ENCODE peak calls at places on chromosomes 5 and 9, in seven cellular contexts. E is fibroblast of lung, O is esophagus squamous epithelium, Y is tibial artery, N is PC-3, F is hepatocyte, R is dorsolateral prefrontal cortex. Z is an unnamed sample.

GRCh38 chr9:35515766-35516165 is 25.9 kb downstream of the RUSC2 start:
- DNase-seq in E (no peak), O (no peak), Y (no peak), N (no peak), F (no peak), R (no peak), Z (no peak)

GRCh38 chr5:168891175-168891812 is 312.1 kb upstream of the PANK3 start:
- DNase-seq in E (no peak), O (no peak), Y (no peak), N (no peak), F (no peak), R (no peak), Z (no peak)

GRCh38 chr5:115190388-115190787 is 20.7 kb upstream of the TRIM36 start:
- DNase-seq in E (no peak), O (no peak), Y (no peak), N (no peak), F (no peak), R (no peak), Z (no peak)

GRCh38 chr5:154087260-154087659 is 48.5 kb downstream of the MFAP3 start:
- DNase-seq in E (no peak), O (no peak), Y (no peak), N (no peak), F (no peak), R (no peak), Z (no peak)

GRCh38 chr5:19734706-19735240 is 253.2 kb downstream of the CDH18 start:
- DNase-seq in E (no peak), O (no peak), Y (no peak), N (peak), F (peak), R (no peak), Z (no peak)

GRCh38 chr9:89440548-89440947 is 57.4 kb downstream of the SEMA4D start:
- DNase-seq in E (no peak), O (no peak), Y (peak), N (no peak), F (no peak), R (no peak), Z (peak)

GRCh38 chr5:67003906-67004729 is 192.5 kb downstream of the CD180 start:
- DNase-seq in E (peak), O (peak), Y (peak), N (peak), F (peak), R (peak), Z (peak)

GRCh38 chr9:68827833-68828744 is 123.0 kb downstream of the PIP5K1B start:
- DNase-seq in E (no peak), O (no peak), Y (no peak), N (no peak), F (no peak), R (no peak), Z (no peak)

GRCh38 chr5:115544371-115545064 is at the start of gene FEM1C:
- DNase-seq in E (peak), O (peak), Y (peak), N (peak), F (peak), R (peak), Z (peak)

GRCh38 chr5:93055971-93056370 is 525.0 kb downstream of the NR2F1-AS1 start:
- DNase-seq in E (no peak), O (no peak), Y (no peak), N (peak), F (no peak), R (no peak), Z (no peak)

GRCh38 chr9:126474201-126474765 is 139.4 kb upstream of the LMX1B start:
- DNase-seq in E (peak), O (no peak), Y (no peak), N (no peak), F (no peak), R (no peak), Z (no peak)

GRCh38 chr5:132655821-132656773 is 1.9 kb upstream of the IL13 start:
- DNase-seq in E (peak), O (no peak), Y (no peak), N (no peak), F (peak), R (no peak), Z (peak)

GRCh38 chr9:127128341-127129072 is 6.1 kb upstream of the ANGPTL2 start:
- DNase-seq in E (peak), O (no peak), Y (peak), N (peak), F (no peak), R (no peak), Z (peak)

GRCh38 chr5:99191181-99191775 is 262.5 kb upstream of the CHD1 start:
- DNase-seq in E (no peak), O (no peak), Y (no peak), N (peak), F (no peak), R (no peak), Z (no peak)

GRCh38 chr9:130668694-130669093 is 4.3 kb downstream of the PRDM12 start:
- DNase-seq in E (no peak), O (no peak), Y (no peak), N (no peak), F (no peak), R (no peak), Z (no peak)

GRCh38 chr9:130668196-130668595 is 3.8 kb downstream of the PRDM12 start:
- DNase-seq in E (no peak), O (no peak), Y (no peak), N (no peak), F (no peak), R (no peak), Z (no peak)

GRCh38 chr9:130672466-130672865 is 8.1 kb downstream of the PRDM12 start:
- DNase-seq in E (no peak), O (no peak), Y (no peak), N (no peak), F (no peak), R (no peak), Z (no peak)

GRCh38 chr9:130670644-130671043 is 6.2 kb downstream of the PRDM12 start:
- DNase-seq in E (no peak), O (no peak), Y (no peak), N (no peak), F (no peak), R (no peak), Z (no peak)

DNA sequence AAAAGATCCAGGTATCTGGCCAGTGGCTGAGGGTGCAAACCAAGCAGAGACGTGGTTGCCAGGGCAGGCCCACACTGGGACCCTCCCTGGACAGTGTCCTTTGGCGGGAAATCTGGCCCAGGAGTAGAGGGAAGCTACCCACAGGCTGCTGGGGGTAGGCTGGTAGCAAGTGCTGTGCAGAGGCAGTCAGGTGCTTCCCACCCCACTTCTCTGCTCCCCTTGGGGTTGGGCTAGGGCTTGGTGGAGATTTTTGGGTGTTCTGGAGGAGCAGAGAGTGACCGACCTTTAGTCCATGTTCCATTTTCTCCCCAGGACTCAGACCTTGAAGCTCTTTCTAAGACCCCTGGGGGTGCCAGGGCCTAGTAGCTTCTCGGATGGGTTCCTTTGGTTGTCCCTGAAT is 5.6 kb downstream of the PRDM12 start:
- DNase-seq in E (no peak), O (no peak), Y (no peak), N (no peak), F (no peak), R (no peak), Z (no peak)
- H3K27ac ChIP-seq in E (no peak), O (no peak), Y (no peak), N (no peak), F (no peak), R (no peak), Z (no peak)

DNA sequence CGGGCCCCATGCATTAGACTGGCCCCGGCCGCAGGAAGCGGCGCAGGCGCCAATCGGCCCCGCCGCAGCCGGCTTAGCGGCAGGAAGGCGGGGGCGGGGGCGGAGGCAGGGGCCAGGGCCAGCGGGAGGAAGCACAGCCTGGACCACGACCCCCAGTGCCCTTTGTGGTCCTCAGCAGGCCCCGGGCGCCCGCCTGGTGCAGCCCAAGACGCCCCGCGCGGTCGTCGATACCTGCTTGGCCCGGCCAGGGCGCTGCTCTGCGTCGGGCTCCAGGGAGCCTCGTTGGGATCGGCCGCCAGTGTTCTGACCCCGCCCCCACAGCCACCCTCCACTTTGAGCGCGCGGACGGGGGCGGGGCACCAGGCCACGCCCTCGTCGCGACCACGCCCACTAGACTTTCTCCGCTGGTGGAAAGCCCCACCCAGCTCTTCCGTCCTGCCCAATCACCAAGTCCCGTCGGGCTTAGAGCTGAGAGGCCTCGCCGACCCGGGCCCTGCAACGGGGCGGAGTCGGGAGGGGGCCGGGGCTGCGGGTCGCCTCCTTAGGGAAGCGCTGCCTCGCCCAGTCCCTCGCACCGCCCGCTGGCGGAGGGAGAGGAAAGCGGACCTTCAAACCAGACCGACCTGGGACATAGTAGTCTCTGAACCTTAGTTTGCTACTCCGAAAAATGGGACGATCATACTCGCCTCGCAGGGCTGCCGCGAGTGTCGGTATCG is at the start of gene PDLIM7:
- DNase-seq in E (peak), O (peak), Y (peak), N (peak), F (peak), R (peak), Z (peak)
- TF ChIP-seq CTCF in E (no peak), O (no peak), Y (peak), N (peak), F (peak), R (no peak), Z (peak)

GRCh38 chr9:134886413-134886913 is 5.9 kb downstream of the FCN2 start:
- DNase-seq in E (no peak), O (no peak), Y (no peak), N (no peak), F (no peak), R (no peak), Z (no peak)

GRCh38 chr9:134887686-134888602 is 7.3 kb downstream of the FCN2 start:
- DNase-seq in E (no peak), O (no peak), Y (peak), N (no peak), F (no peak), R (no peak), Z (no peak)

GRCh38 chr9:134887219-134887618 is 6.6 kb downstream of the FCN2 start:
- DNase-seq in E (no peak), O (no peak), Y (no peak), N (no peak), F (no peak), R (no peak), Z (no peak)

GRCh38 chr9:134884492-134884891 is 3.9 kb downstream of the FCN2 start:
- DNase-seq in E (no peak), O (no peak), Y (peak), N (no peak), F (no peak), R (no peak), Z (no peak)

GRCh38 chr9:134885647-134886412 is 5.2 kb downstream of the FCN2 start:
- DNase-seq in E (no peak), O (no peak), Y (no peak), N (no peak), F (no peak), R (no peak), Z (no peak)
- H3K4me3 ChIP-seq in E (no peak), O (no peak), Y (no peak), N (no peak), F (no peak), R (no peak), Z (no peak)

DNA sequence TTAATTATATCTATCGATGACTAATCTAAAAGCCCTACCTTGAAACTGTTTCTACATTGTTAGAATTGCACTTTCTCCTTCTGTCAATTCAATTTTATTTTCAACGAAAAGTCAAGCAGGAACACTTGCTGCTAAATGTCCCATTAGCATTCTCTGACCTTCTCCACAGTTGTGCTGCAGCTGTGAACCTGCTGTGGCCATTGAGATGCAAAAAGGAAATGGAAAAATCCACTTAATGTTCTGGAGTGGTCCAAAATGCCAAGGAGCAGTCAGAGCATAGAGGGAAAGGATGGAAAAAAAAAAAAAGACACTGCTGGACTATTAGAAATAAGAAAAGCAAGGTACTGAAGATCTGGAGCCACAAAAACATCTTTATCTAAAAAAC is 78.6 kb downstream of the OR2K2 start:
- DNase-seq in E (no peak), O (no peak), Y (no peak), N (no peak), F (no peak), R (no peak), Z (no peak)
- H3K27ac ChIP-seq in E (no peak), O (no peak), Y (no peak), N (no peak), F (no peak), R (no peak), Z (no peak)

DNA sequence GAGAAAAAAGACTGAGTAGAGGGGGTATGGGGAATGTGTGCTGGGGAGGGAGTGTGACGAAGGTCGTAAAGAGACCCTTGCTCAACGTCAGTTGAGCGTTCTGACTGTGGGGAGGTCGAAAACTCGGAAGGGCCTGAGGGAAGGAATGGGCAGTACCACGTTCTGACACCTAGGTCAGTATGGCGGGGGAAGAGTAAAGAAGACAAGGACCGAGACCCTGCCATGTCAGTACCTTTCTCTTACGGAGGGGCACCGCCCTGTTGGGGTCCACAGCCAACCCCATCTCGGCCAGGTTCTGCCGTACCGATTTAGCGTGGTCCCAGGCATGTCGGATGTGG is 426 bp downstream of the NOP16 start:
- DNase-seq in E (no peak), O (no peak), Y (no peak), N (peak), F (peak), R (no peak), Z (no peak)
- TF ChIP-seq CTCF in E (no peak), O (no peak), Y (no peak), N (no peak), F (no peak), R (no peak), Z (no peak)

GRCh38 chr9:96152550-96152949 is 149.4 kb downstream of the HSD17B3 start:
- DNase-seq in E (no peak), O (no peak), Y (no peak), N (no peak), F (no peak), R (no peak), Z (no peak)

GRCh38 chr9:96150324-96151023 is 151.5 kb downstream of the HSD17B3 start:
- DNase-seq in E (no peak), O (no peak), Y (no peak), N (no peak), F (no peak), R (no peak), Z (no peak)

GRCh38 chr9:96149142-96149541 is 152.8 kb downstream of the HSD17B3 start:
- DNase-seq in E (peak), O (no peak), Y (no peak), N (no peak), F (no peak), R (no peak), Z (no peak)

GRCh38 chr9:96148634-96149138 is 153.3 kb downstream of the HSD17B3 start:
- DNase-seq in E (peak), O (no peak), Y (no peak), N (no peak), F (no peak), R (no peak), Z (no peak)

GRCh38 chr9:96149881-96150280 is 152.1 kb downstream of the HSD17B3 start:
- DNase-seq in E (no peak), O (no peak), Y (no peak), N (no peak), F (no peak), R (no peak), Z (no peak)
- H3K4me3 ChIP-seq in E (no peak), O (no peak), Y (no peak), N (no peak), F (no peak), R (no peak), Z (no peak)

DNA sequence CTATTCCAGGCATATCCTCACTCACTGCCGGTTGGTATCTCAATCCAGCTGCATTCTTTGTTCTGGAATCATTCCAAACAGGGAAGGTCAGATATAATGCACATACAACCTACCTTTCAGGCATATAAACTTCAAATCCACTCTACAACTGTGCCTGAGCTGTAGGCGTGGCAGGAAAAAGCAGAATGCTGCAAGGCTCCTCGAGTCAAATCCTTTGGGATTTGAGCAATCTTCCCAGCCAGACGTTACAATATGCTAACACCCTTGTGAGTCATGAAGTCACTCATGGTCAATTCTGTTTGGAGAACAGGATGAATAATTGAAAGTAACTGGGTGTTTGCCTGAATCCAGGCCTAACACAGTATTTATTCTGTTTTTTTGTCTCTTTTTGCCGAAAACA is 294.0 kb downstream of the CWC27 start:
- DNase-seq in E (peak), O (no peak), Y (peak), N (peak), F (peak), R (no peak), Z (peak)
- H3K27ac ChIP-seq in E (peak), O (peak), Y (peak), N (peak), F (peak), R (no peak), Z (peak)

GRCh38 chr9:106393226-106393625 is 469.7 kb upstream of the ZNF462 start:
- DNase-seq in E (no peak), O (no peak), Y (no peak), N (no peak), F (no peak), R (no peak), Z (no peak)

GRCh38 chr9:106387965-106388364 is 475.0 kb upstream of the ZNF462 start:
- DNase-seq in E (no peak), O (no peak), Y (no peak), N (no peak), F (no peak), R (no peak), Z (no peak)
- TF ChIP-seq CTCF in E (no peak), O (no peak), Y (no peak), N (no peak), F (no peak), R (no peak), Z (no peak)